ENCODE peak calls at places on chromosomes 2 and 18, in five cellular contexts. F is heart right ventricle, C is SK-N-SH, T is sigmoid colon, J is body of pancreas. R is an unnamed sample. For H3K36me3, the result is how much of the 10 kb centered on the place peaks cover.

GRCh38 chr2:145760781-145761649 is 1241.1 kb upstream of the ZEB2 start:
- DNase-seq in F (no peak), C (no peak), T (no peak), J (no peak), R (no peak)

GRCh38 chr18:74116628-74117554 is 30.7 kb downstream of the FBXO15 start:
- DNase-seq in F (no peak), C (no peak), T (no peak), J (peak), R (peak)

GRCh38 chr2:112713585-112713925 is 7.3 kb upstream of the NT5DC4 start:
- DNase-seq in F (no peak), C (no peak), T (no peak), J (no peak), R (no peak)

GRCh38 chr2:166417669-166418068 is 41.9 kb upstream of the SCN9A start:
- DNase-seq in F (no peak), C (no peak), T (no peak), J (no peak), R (no peak)

GRCh38 chr18:51621103-51621969 is 423.9 kb upstream of the MEX3C start:
- DNase-seq in F (peak), C (peak), T (no peak), J (peak), R (peak)

GRCh38 chr18:56986829-56987228 is 160.1 kb upstream of the BOD1L2 start:
- DNase-seq in F (no peak), C (no peak), T (no peak), J (no peak), R (no peak)

GRCh38 chr2:223967981-223968380 is 10.7 kb downstream of the MRPL44 start:
- DNase-seq in F (no peak), C (no peak), T (no peak), J (no peak), R (no peak)

GRCh38 chr18:67386028-67386427 is 130.5 kb downstream of the DSEL start:
- DNase-seq in F (no peak), C (no peak), T (no peak), J (no peak), R (no peak)

GRCh38 chr2:27622921-27623384 is 5.9 kb downstream of the CCDC121 start:
- DNase-seq in F (no peak), C (no peak), T (no peak), J (no peak), R (no peak)

GRCh38 chr2:61786876-61787275 is 67.0 kb downstream of the FAM161A start:
- DNase-seq in F (no peak), C (no peak), T (no peak), J (no peak), R (peak)

GRCh38 chr2:217142649-217143266 is 282.9 kb upstream of the TNP1 start:
- DNase-seq in F (no peak), C (peak), T (no peak), J (no peak), R (peak)

GRCh38 chr2:74005786-74006185 is 21.1 kb downstream of the TET3 start:
- DNase-seq in F (no peak), C (no peak), T (no peak), J (no peak), R (no peak)

GRCh38 chr2:88738271-88738670 is 46.8 kb downstream of the RPIA start:
- DNase-seq in F (no peak), C (no peak), T (no peak), J (no peak), R (no peak)

GRCh38 chr2:112465373-112465772 is 16.6 kb upstream of the TTL start:
- DNase-seq in F (no peak), C (peak), T (no peak), J (no peak), R (no peak)

GRCh38 chr2:223723954-223724411 is 113.4 kb downstream of the AP1S3 start:
- DNase-seq in F (no peak), C (no peak), T (no peak), J (no peak), R (peak)

DNA sequence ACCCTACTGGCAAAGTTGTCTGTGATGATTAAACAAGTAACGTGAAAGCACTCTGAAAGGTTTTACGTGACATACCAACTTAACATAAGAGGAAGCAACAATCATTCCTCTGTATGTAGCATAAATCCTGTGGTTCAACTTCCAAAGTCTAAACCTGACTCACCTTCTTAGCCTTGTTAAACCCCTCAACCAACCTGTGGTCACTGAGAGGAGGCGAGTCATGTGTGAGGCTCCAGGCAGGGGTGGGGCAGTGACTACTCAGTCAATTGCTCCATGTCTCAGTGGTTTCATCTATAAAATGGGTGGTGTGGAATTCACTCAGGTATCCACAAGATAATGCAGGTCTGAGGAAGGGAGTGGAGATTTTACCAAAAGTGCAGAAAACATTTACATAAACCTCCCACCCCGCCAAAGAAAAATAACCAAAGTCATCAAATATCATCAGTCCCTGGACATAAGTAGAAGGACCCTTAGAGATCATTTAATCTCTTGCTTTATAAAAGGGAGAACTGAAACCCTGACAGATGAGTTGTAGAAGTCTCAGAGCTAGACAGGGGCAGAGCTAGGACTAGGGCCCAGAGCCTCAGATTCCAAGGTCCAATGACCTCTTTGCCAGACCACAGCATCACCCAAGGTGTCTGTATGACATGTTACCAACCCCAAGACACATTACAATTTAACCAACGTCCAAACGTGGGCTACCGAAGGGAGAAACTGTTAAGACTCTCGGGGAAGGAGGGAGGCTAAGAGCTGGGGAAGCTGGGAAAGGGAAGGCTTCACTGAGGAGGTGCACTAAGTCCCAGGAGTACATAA is 3.7 kb upstream of the PCBP1 start:
- DNase-seq in F (no peak), C (no peak), T (peak), J (no peak), R (no peak)
- H3K4me3 ChIP-seq in F (no peak), C (no peak), T (no peak), J (no peak), R (no peak)

GRCh38 chr2:3472966-3473365 is 46.4 kb downstream of the ADI1 start:
- DNase-seq in F (no peak), C (no peak), T (no peak), J (no peak), R (no peak)

GRCh38 chr2:3469486-3469885 is 49.8 kb downstream of the ADI1 start:
- DNase-seq in F (no peak), C (no peak), T (no peak), J (no peak), R (no peak)

GRCh38 chr2:3470856-3471737 is 48.2 kb downstream of the ADI1 start:
- DNase-seq in F (no peak), C (no peak), T (no peak), J (no peak), R (no peak)

GRCh38 chr2:3470166-3470651 is 49.1 kb downstream of the ADI1 start:
- DNase-seq in F (peak), C (no peak), T (peak), J (peak), R (no peak)

GRCh38 chr2:3472296-3472695 is 47.0 kb downstream of the ADI1 start:
- DNase-seq in F (no peak), C (no peak), T (no peak), J (no peak), R (no peak)
- H3K36me3 ChIP-seq in F (half or more), C (half or more), T (under half), J (under half), R (under half)

GRCh38 chr18:55302337-55302833 is 285.6 kb downstream of the TCF4 start:
- DNase-seq in F (peak), C (peak), T (no peak), J (no peak), R (peak)

GRCh38 chr18:55300469-55301195 is 287.4 kb downstream of the TCF4 start:
- DNase-seq in F (peak), C (peak), T (no peak), J (no peak), R (no peak)

GRCh38 chr18:55301196-55301540 is 286.8 kb downstream of the TCF4 start:
- DNase-seq in F (no peak), C (no peak), T (no peak), J (no peak), R (no peak)

GRCh38 chr18:55306338-55306737 is 281.7 kb downstream of the TCF4 start:
- DNase-seq in F (no peak), C (no peak), T (no peak), J (no peak), R (no peak)

DNA sequence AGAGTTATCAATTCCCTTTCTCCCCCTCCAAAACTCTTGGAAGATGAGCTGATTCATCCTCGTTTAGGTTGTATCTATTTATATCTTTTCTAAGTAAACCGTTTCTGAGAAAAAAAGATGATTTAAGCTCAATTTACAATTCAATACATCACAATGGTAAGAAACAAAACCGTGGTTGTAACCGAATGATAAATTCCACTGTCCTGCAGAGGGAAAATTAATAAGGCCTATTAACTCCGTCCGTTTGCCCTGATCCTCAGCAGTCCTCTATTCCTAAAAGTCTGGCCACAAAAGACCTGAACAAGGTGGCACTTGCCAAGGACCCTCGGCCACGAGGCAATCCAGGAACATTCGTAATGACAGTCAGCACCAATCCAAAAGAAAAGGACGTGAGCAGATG is 286.2 kb downstream of the TCF4 start:
- DNase-seq in F (no peak), C (no peak), T (no peak), J (no peak), R (no peak)
- H3K4me3 ChIP-seq in F (no peak), C (peak), T (peak), J (no peak), R (no peak)

GRCh38 chr2:181516992-181517391 is 59.8 kb downstream of the ITGA4 start:
- DNase-seq in F (no peak), C (no peak), T (no peak), J (no peak), R (no peak)

GRCh38 chr2:181517685-181518301 is 60.6 kb downstream of the ITGA4 start:
- DNase-seq in F (no peak), C (no peak), T (no peak), J (peak), R (no peak)

DNA sequence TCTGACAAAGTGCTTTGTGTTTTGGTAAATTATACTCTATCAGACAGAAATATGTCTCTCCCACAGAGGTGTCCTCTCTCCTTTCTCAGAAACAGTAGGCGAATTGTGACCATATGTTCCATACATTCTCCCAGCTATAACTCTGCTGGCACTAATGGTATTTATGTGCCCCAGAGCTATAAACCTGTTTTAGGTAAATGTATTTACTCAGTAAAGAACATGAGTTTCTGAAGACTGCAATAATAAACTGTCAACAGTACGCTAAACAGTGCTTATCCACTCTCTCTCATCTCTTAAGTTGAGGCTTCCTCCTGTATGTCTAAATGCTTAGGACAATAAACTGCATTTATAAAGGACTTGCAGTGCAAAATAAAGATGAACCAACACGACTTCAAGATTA is 58.5 kb downstream of the ITGA4 start:
- DNase-seq in F (no peak), C (peak), T (no peak), J (no peak), R (no peak)
- H3K36me3 ChIP-seq in F (half or more), C (under half), T (under half), J (under half), R (under half)

R was measured in endodermal cell.